ENCODE peak calls at places on chromosomes 7 and 10, in ten cellular contexts. One of them, this sample, is unnamed.
A peak's percentile ranks its signal among the peaks of the same experiment; 100 is the strongest.

GRCh38 chr7:99461221-99461620 is 4.7 kb downstream of the ATP5MF start:
- DNase-seq in NCI-H1105 treated with DMSO at 0.1 percent for 48 hours: no peak
- DNase-seq in H54: no peak
- DNase-seq in activated CD8-positive, alpha-beta memory T cell treated with anti-CD3 and anti-CD28 coated beads, Interleukin-2, amount 50 U/mL, for 48 hours: no peak
- DNase-seq in DMS153: no peak
- DNase-seq in NCI-H446: no peak
- DNase-seq in lower leg skin: no peak
- DNase-seq in NCI-H226: no peak
- DNase-seq in tibial nerve: no peak
- DNase-seq in iPS-NIHi11: no peak
- DNase-seq in this sample: no peak

GRCh38 chr7:40200791-40201190 is 66.0 kb downstream of the SUGCT start:
- DNase-seq in NCI-H1105 treated with DMSO at 0.1 percent for 48 hours: no peak
- DNase-seq in H54: no peak
- DNase-seq in activated CD8-positive, alpha-beta memory T cell treated with anti-CD3 and anti-CD28 coated beads, Interleukin-2, amount 50 U/mL, for 48 hours: no peak
- DNase-seq in DMS153: no peak
- DNase-seq in NCI-H446: no peak
- DNase-seq in lower leg skin: no peak
- DNase-seq in NCI-H226: peak; percentile 13
- DNase-seq in tibial nerve: no peak
- DNase-seq in iPS-NIHi11: no peak
- DNase-seq in this sample: no peak

GRCh38 chr7:76246804-76247389 is 45.2 kb downstream of the SRRM3 start:
- DNase-seq in NCI-H1105 treated with DMSO at 0.1 percent for 48 hours: no peak
- DNase-seq in H54: no peak
- DNase-seq in activated CD8-positive, alpha-beta memory T cell treated with anti-CD3 and anti-CD28 coated beads, Interleukin-2, amount 50 U/mL, for 48 hours: no peak
- DNase-seq in DMS153: no peak
- DNase-seq in NCI-H446: no peak
- DNase-seq in lower leg skin: no peak
- DNase-seq in NCI-H226: no peak
- DNase-seq in tibial nerve: no peak
- DNase-seq in iPS-NIHi11: no peak
- DNase-seq in this sample: peak; percentile 74

GRCh38 chr7:28853150-28853549 is 105.0 kb downstream of the TRIL start:
- DNase-seq in NCI-H1105 treated with DMSO at 0.1 percent for 48 hours: no peak
- DNase-seq in H54: no peak
- DNase-seq in activated CD8-positive, alpha-beta memory T cell treated with anti-CD3 and anti-CD28 coated beads, Interleukin-2, amount 50 U/mL, for 48 hours: no peak
- DNase-seq in DMS153: no peak
- DNase-seq in NCI-H446: no peak
- DNase-seq in lower leg skin: no peak
- DNase-seq in NCI-H226: no peak
- DNase-seq in tibial nerve: peak; percentile 13
- DNase-seq in iPS-NIHi11: no peak
- DNase-seq in this sample: peak; percentile 38

GRCh38 chr7:22663319-22663718 is 63.7 kb upstream of the IL6 start:
- DNase-seq in NCI-H1105 treated with DMSO at 0.1 percent for 48 hours: no peak
- DNase-seq in H54: no peak
- DNase-seq in activated CD8-positive, alpha-beta memory T cell treated with anti-CD3 and anti-CD28 coated beads, Interleukin-2, amount 50 U/mL, for 48 hours: no peak
- DNase-seq in DMS153: no peak
- DNase-seq in NCI-H446: no peak
- DNase-seq in lower leg skin: no peak
- DNase-seq in NCI-H226: peak; percentile 90
- DNase-seq in tibial nerve: no peak
- DNase-seq in iPS-NIHi11: no peak
- DNase-seq in this sample: no peak

GRCh38 chr7:27520828-27521790 is 141.6 kb downstream of the HIBADH start:
- DNase-seq in NCI-H1105 treated with DMSO at 0.1 percent for 48 hours: no peak
- DNase-seq in H54: no peak
- DNase-seq in activated CD8-positive, alpha-beta memory T cell treated with anti-CD3 and anti-CD28 coated beads, Interleukin-2, amount 50 U/mL, for 48 hours: no peak
- DNase-seq in DMS153: no peak
- DNase-seq in NCI-H446: peak; percentile 33
- DNase-seq in lower leg skin: peak; percentile 91
- DNase-seq in NCI-H226: no peak
- DNase-seq in tibial nerve: peak; percentile 19
- DNase-seq in iPS-NIHi11: no peak
- DNase-seq in this sample: no peak

GRCh38 chr7:102473271-102473991 is 5.3 kb downstream of the POLR2J start:
- DNase-seq in NCI-H1105 treated with DMSO at 0.1 percent for 48 hours: no peak
- DNase-seq in H54: no peak
- DNase-seq in activated CD8-positive, alpha-beta memory T cell treated with anti-CD3 and anti-CD28 coated beads, Interleukin-2, amount 50 U/mL, for 48 hours: peak; percentile 49
- DNase-seq in DMS153: no peak
- DNase-seq in NCI-H446: no peak
- DNase-seq in lower leg skin: peak; percentile 77
- DNase-seq in NCI-H226: no peak
- DNase-seq in tibial nerve: no peak
- DNase-seq in iPS-NIHi11: no peak
- DNase-seq in this sample: no peak

GRCh38 chr10:90561666-90562065 is 296.2 kb downstream of the HTR7 start:
- DNase-seq in NCI-H1105 treated with DMSO at 0.1 percent for 48 hours: no peak
- DNase-seq in H54: no peak
- DNase-seq in activated CD8-positive, alpha-beta memory T cell treated with anti-CD3 and anti-CD28 coated beads, Interleukin-2, amount 50 U/mL, for 48 hours: no peak
- DNase-seq in DMS153: no peak
- DNase-seq in NCI-H446: no peak
- DNase-seq in lower leg skin: no peak
- DNase-seq in NCI-H226: no peak
- DNase-seq in tibial nerve: no peak
- DNase-seq in iPS-NIHi11: no peak
- DNase-seq in this sample: no peak

GRCh38 chr7:70486977-70487376 is 645.0 kb upstream of the GALNT17 start:
- DNase-seq in NCI-H1105 treated with DMSO at 0.1 percent for 48 hours: no peak
- DNase-seq in H54: no peak
- DNase-seq in activated CD8-positive, alpha-beta memory T cell treated with anti-CD3 and anti-CD28 coated beads, Interleukin-2, amount 50 U/mL, for 48 hours: no peak
- DNase-seq in DMS153: no peak
- DNase-seq in NCI-H446: no peak
- DNase-seq in lower leg skin: no peak
- DNase-seq in NCI-H226: peak; percentile 34
- DNase-seq in tibial nerve: no peak
- DNase-seq in iPS-NIHi11: no peak
- DNase-seq in this sample: no peak

GRCh38 chr7:40709077-40709964 is 574.5 kb downstream of the SUGCT start:
- DNase-seq in NCI-H1105 treated with DMSO at 0.1 percent for 48 hours: no peak
- DNase-seq in H54: no peak
- DNase-seq in activated CD8-positive, alpha-beta memory T cell treated with anti-CD3 and anti-CD28 coated beads, Interleukin-2, amount 50 U/mL, for 48 hours: no peak
- DNase-seq in DMS153: no peak
- DNase-seq in NCI-H446: no peak
- DNase-seq in lower leg skin: no peak
- DNase-seq in NCI-H226: no peak
- DNase-seq in tibial nerve: no peak
- DNase-seq in iPS-NIHi11: no peak
- DNase-seq in this sample: no peak

GRCh38 chr7:106927541-106927940 is 62.5 kb downstream of the PIK3CG start:
- DNase-seq in NCI-H1105 treated with DMSO at 0.1 percent for 48 hours: no peak
- DNase-seq in H54: no peak
- DNase-seq in activated CD8-positive, alpha-beta memory T cell treated with anti-CD3 and anti-CD28 coated beads, Interleukin-2, amount 50 U/mL, for 48 hours: no peak
- DNase-seq in DMS153: no peak
- DNase-seq in NCI-H446: no peak
- DNase-seq in lower leg skin: no peak
- DNase-seq in NCI-H226: no peak
- DNase-seq in tibial nerve: no peak
- DNase-seq in iPS-NIHi11: no peak
- DNase-seq in this sample: no peak

GRCh38 chr10:107653832-107654287 is 489.4 kb upstream of the SORCS1 start:
- DNase-seq in NCI-H1105 treated with DMSO at 0.1 percent for 48 hours: no peak
- DNase-seq in H54: no peak
- DNase-seq in activated CD8-positive, alpha-beta memory T cell treated with anti-CD3 and anti-CD28 coated beads, Interleukin-2, amount 50 U/mL, for 48 hours: no peak
- DNase-seq in DMS153: peak; percentile 34
- DNase-seq in NCI-H446: no peak
- DNase-seq in lower leg skin: no peak
- DNase-seq in NCI-H226: no peak
- DNase-seq in tibial nerve: peak; percentile 17
- DNase-seq in iPS-NIHi11: no peak
- DNase-seq in this sample: peak; percentile 81

GRCh38 chr10:6141296-6142151 is 52.7 kb downstream of the RBM17 start:
- DNase-seq in NCI-H1105 treated with DMSO at 0.1 percent for 48 hours: no peak
- DNase-seq in H54: no peak
- DNase-seq in activated CD8-positive, alpha-beta memory T cell treated with anti-CD3 and anti-CD28 coated beads, Interleukin-2, amount 50 U/mL, for 48 hours: peak; percentile 81
- DNase-seq in DMS153: no peak
- DNase-seq in NCI-H446: no peak
- DNase-seq in lower leg skin: no peak
- DNase-seq in NCI-H226: peak; percentile 53
- DNase-seq in tibial nerve: no peak
- DNase-seq in iPS-NIHi11: no peak
- DNase-seq in this sample: peak; percentile 17

GRCh38 chr7:157771689-157772088 is 434.9 kb downstream of the DNAJB6 start:
- DNase-seq in NCI-H1105 treated with DMSO at 0.1 percent for 48 hours: no peak
- DNase-seq in H54: no peak
- DNase-seq in activated CD8-positive, alpha-beta memory T cell treated with anti-CD3 and anti-CD28 coated beads, Interleukin-2, amount 50 U/mL, for 48 hours: no peak
- DNase-seq in DMS153: no peak
- DNase-seq in NCI-H446: no peak
- DNase-seq in lower leg skin: no peak
- DNase-seq in NCI-H226: no peak
- DNase-seq in tibial nerve: no peak
- DNase-seq in iPS-NIHi11: no peak
- DNase-seq in this sample: no peak

GRCh38 chr7:6649241-6649961 is 12.3 kb downstream of the ZNF316 start:
- DNase-seq in NCI-H1105 treated with DMSO at 0.1 percent for 48 hours: no peak
- DNase-seq in H54: no peak
- DNase-seq in activated CD8-positive, alpha-beta memory T cell treated with anti-CD3 and anti-CD28 coated beads, Interleukin-2, amount 50 U/mL, for 48 hours: no peak
- DNase-seq in DMS153: no peak
- DNase-seq in NCI-H446: no peak
- DNase-seq in lower leg skin: no peak
- DNase-seq in NCI-H226: no peak
- DNase-seq in tibial nerve: no peak
- DNase-seq in iPS-NIHi11: peak; percentile 4
- DNase-seq in this sample: no peak

GRCh38 chr10:130261306-130261705 is 125.1 kb downstream of the GLRX3 start:
- DNase-seq in NCI-H1105 treated with DMSO at 0.1 percent for 48 hours: no peak
- DNase-seq in H54: no peak
- DNase-seq in activated CD8-positive, alpha-beta memory T cell treated with anti-CD3 and anti-CD28 coated beads, Interleukin-2, amount 50 U/mL, for 48 hours: no peak
- DNase-seq in DMS153: no peak
- DNase-seq in NCI-H446: no peak
- DNase-seq in lower leg skin: no peak
- DNase-seq in NCI-H226: no peak
- DNase-seq in tibial nerve: no peak
- DNase-seq in iPS-NIHi11: no peak
- DNase-seq in this sample: no peak

GRCh38 chr7:133230591-133231194 is 22.2 kb upstream of the EXOC4 start:
- DNase-seq in NCI-H1105 treated with DMSO at 0.1 percent for 48 hours: peak; percentile 48
- DNase-seq in H54: peak; percentile 23
- DNase-seq in activated CD8-positive, alpha-beta memory T cell treated with anti-CD3 and anti-CD28 coated beads, Interleukin-2, amount 50 U/mL, for 48 hours: peak; percentile 73
- DNase-seq in DMS153: no peak
- DNase-seq in NCI-H446: peak; percentile 57
- DNase-seq in lower leg skin: no peak
- DNase-seq in NCI-H226: no peak
- DNase-seq in tibial nerve: peak; percentile 66
- DNase-seq in iPS-NIHi11: peak; percentile 70
- DNase-seq in this sample: peak; percentile 57

GRCh38 chr10:71382757-71383156 is 14.0 kb upstream of the CDH23 start:
- DNase-seq in NCI-H1105 treated with DMSO at 0.1 percent for 48 hours: no peak
- DNase-seq in H54: no peak
- DNase-seq in activated CD8-positive, alpha-beta memory T cell treated with anti-CD3 and anti-CD28 coated beads, Interleukin-2, amount 50 U/mL, for 48 hours: no peak
- DNase-seq in DMS153: no peak
- DNase-seq in NCI-H446: no peak
- DNase-seq in lower leg skin: no peak
- DNase-seq in NCI-H226: no peak
- DNase-seq in tibial nerve: no peak
- DNase-seq in iPS-NIHi11: no peak
- DNase-seq in this sample: no peak

GRCh38 chr10:71868192-71868697 is 17.2 kb upstream of the PSAP start:
- DNase-seq in NCI-H1105 treated with DMSO at 0.1 percent for 48 hours: no peak
- DNase-seq in H54: peak; percentile 76
- DNase-seq in activated CD8-positive, alpha-beta memory T cell treated with anti-CD3 and anti-CD28 coated beads, Interleukin-2, amount 50 U/mL, for 48 hours: no peak
- DNase-seq in DMS153: no peak
- DNase-seq in NCI-H446: no peak
- DNase-seq in lower leg skin: no peak
- DNase-seq in NCI-H226: no peak
- DNase-seq in tibial nerve: peak; percentile 75
- DNase-seq in iPS-NIHi11: no peak
- DNase-seq in this sample: peak; percentile 8

GRCh38 chr7:141227454-141227853 is 153.6 kb downstream of the TMEM178B start:
- DNase-seq in NCI-H1105 treated with DMSO at 0.1 percent for 48 hours: no peak
- DNase-seq in H54: no peak
- DNase-seq in activated CD8-positive, alpha-beta memory T cell treated with anti-CD3 and anti-CD28 coated beads, Interleukin-2, amount 50 U/mL, for 48 hours: no peak
- DNase-seq in DMS153: no peak
- DNase-seq in NCI-H446: no peak
- DNase-seq in lower leg skin: no peak
- DNase-seq in NCI-H226: peak; percentile 12
- DNase-seq in tibial nerve: no peak
- DNase-seq in iPS-NIHi11: no peak
- DNase-seq in this sample: peak; percentile 61

GRCh38 chr7:45084336-45084735 is 4.4 kb downstream of the NACAD start:
- DNase-seq in NCI-H1105 treated with DMSO at 0.1 percent for 48 hours: no peak
- DNase-seq in H54: no peak
- DNase-seq in activated CD8-positive, alpha-beta memory T cell treated with anti-CD3 and anti-CD28 coated beads, Interleukin-2, amount 50 U/mL, for 48 hours: no peak
- DNase-seq in DMS153: no peak
- DNase-seq in NCI-H446: no peak
- DNase-seq in lower leg skin: no peak
- DNase-seq in NCI-H226: no peak
- DNase-seq in tibial nerve: no peak
- DNase-seq in iPS-NIHi11: no peak
- DNase-seq in this sample: no peak

GRCh38 chr10:69092959-69093850 is 5.3 kb downstream of the SRGN start:
- DNase-seq in NCI-H1105 treated with DMSO at 0.1 percent for 48 hours: peak; percentile 43
- DNase-seq in H54: peak; percentile 49
- DNase-seq in activated CD8-positive, alpha-beta memory T cell treated with anti-CD3 and anti-CD28 coated beads, Interleukin-2, amount 50 U/mL, for 48 hours: peak; percentile 80
- DNase-seq in DMS153: peak; percentile 45
- DNase-seq in NCI-H446: peak; percentile 72
- DNase-seq in lower leg skin: peak; percentile 89
- DNase-seq in NCI-H226: peak; percentile 70
- DNase-seq in tibial nerve: peak; percentile 97
- DNase-seq in iPS-NIHi11: peak; percentile 68
- DNase-seq in this sample: peak; percentile 77

GRCh38 chr7:100400656-100401055 is 27.4 kb downstream of the PILRA start:
- DNase-seq in NCI-H1105 treated with DMSO at 0.1 percent for 48 hours: no peak
- DNase-seq in H54: no peak
- DNase-seq in activated CD8-positive, alpha-beta memory T cell treated with anti-CD3 and anti-CD28 coated beads, Interleukin-2, amount 50 U/mL, for 48 hours: no peak
- DNase-seq in DMS153: no peak
- DNase-seq in NCI-H446: no peak
- DNase-seq in lower leg skin: no peak
- DNase-seq in NCI-H226: no peak
- DNase-seq in tibial nerve: no peak
- DNase-seq in iPS-NIHi11: peak; percentile 61
- DNase-seq in this sample: peak; percentile 31

GRCh38 chr7:114217026-114217425 is 197.6 kb upstream of the FOXP2 start:
- DNase-seq in NCI-H1105 treated with DMSO at 0.1 percent for 48 hours: no peak
- DNase-seq in H54: no peak
- DNase-seq in activated CD8-positive, alpha-beta memory T cell treated with anti-CD3 and anti-CD28 coated beads, Interleukin-2, amount 50 U/mL, for 48 hours: no peak
- DNase-seq in DMS153: no peak
- DNase-seq in NCI-H446: peak; percentile 3
- DNase-seq in lower leg skin: no peak
- DNase-seq in NCI-H226: no peak
- DNase-seq in tibial nerve: no peak
- DNase-seq in iPS-NIHi11: no peak
- DNase-seq in this sample: peak; percentile 69

GRCh38 chr7:101330011-101330484 is 8.4 kb upstream of the IFT22 start:
- DNase-seq in NCI-H1105 treated with DMSO at 0.1 percent for 48 hours: no peak
- DNase-seq in H54: no peak
- DNase-seq in activated CD8-positive, alpha-beta memory T cell treated with anti-CD3 and anti-CD28 coated beads, Interleukin-2, amount 50 U/mL, for 48 hours: no peak
- DNase-seq in DMS153: no peak
- DNase-seq in NCI-H446: no peak
- DNase-seq in lower leg skin: no peak
- DNase-seq in NCI-H226: no peak
- DNase-seq in tibial nerve: no peak
- DNase-seq in iPS-NIHi11: no peak
- DNase-seq in this sample: no peak

GRCh38 chr10:131786756-131787605 is 113.8 kb upstream of the PPP2R2D start:
- DNase-seq in NCI-H1105 treated with DMSO at 0.1 percent for 48 hours: peak; percentile 11
- DNase-seq in H54: no peak
- DNase-seq in activated CD8-positive, alpha-beta memory T cell treated with anti-CD3 and anti-CD28 coated beads, Interleukin-2, amount 50 U/mL, for 48 hours: peak; percentile 52
- DNase-seq in DMS153: peak; percentile 39
- DNase-seq in NCI-H446: peak; percentile 21
- DNase-seq in lower leg skin: peak; percentile 68
- DNase-seq in NCI-H226: no peak
- DNase-seq in tibial nerve: peak; percentile 55
- DNase-seq in iPS-NIHi11: no peak
- DNase-seq in this sample: peak; percentile 17

GRCh38 chr7:122303971-122304603 is 463 bp downstream of the FEZF1 start:
- DNase-seq in NCI-H1105 treated with DMSO at 0.1 percent for 48 hours: peak; percentile 38
- DNase-seq in H54: no peak
- DNase-seq in activated CD8-positive, alpha-beta memory T cell treated with anti-CD3 and anti-CD28 coated beads, Interleukin-2, amount 50 U/mL, for 48 hours: peak; percentile 49
- DNase-seq in DMS153: peak; percentile 12
- DNase-seq in NCI-H446: no peak
- DNase-seq in lower leg skin: no peak
- DNase-seq in NCI-H226: no peak
- DNase-seq in tibial nerve: no peak
- DNase-seq in iPS-NIHi11: peak; percentile 38
- DNase-seq in this sample: peak; percentile 72

GRCh38 chr7:103142494-103142893 is 6.4 kb downstream of the NAPEPLD start:
- DNase-seq in NCI-H1105 treated with DMSO at 0.1 percent for 48 hours: no peak
- DNase-seq in H54: no peak
- DNase-seq in activated CD8-positive, alpha-beta memory T cell treated with anti-CD3 and anti-CD28 coated beads, Interleukin-2, amount 50 U/mL, for 48 hours: no peak
- DNase-seq in DMS153: no peak
- DNase-seq in NCI-H446: no peak
- DNase-seq in lower leg skin: no peak
- DNase-seq in NCI-H226: no peak
- DNase-seq in tibial nerve: no peak
- DNase-seq in iPS-NIHi11: no peak
- DNase-seq in this sample: no peak

This sample was measured in NCI-H69.